ENCODE peak calls at places on chromosome 1, in ten cellular contexts. V is pancreas, I is HCT116, U is colonic mucosa, K is fibroblast of pulmonary artery, C is trophoblast cell, H is psoas muscle, D is small intestine, X is IMR-90, T is left ventricle myocardium inferior. J is an unnamed sample.

GRCh38 chr1:89261926-89262540 is 10.6 kb downstream of the GBP5 start:
- DNase-seq in V (no peak), I (peak), U (no peak), K (peak), C (no peak), H (peak), D (no peak), X (no peak), T (peak), J (no peak)

GRCh38 chr1:17109897-17110554 is 9.2 kb downstream of the PADI2 start:
- DNase-seq in V (no peak), I (no peak), U (peak), K (no peak), C (no peak), H (no peak), D (peak), X (no peak), T (no peak), J (no peak)

GRCh38 chr1:53438427-53439336 is 20.5 kb upstream of the DMRTB1 start:
- DNase-seq in V (no peak), I (no peak), U (no peak), K (no peak), C (no peak), H (no peak), D (no peak), X (no peak), T (no peak), J (peak)

GRCh38 chr1:39507230-39507928 is 15.9 kb downstream of the BMP8A start:
- DNase-seq in V (no peak), I (no peak), U (no peak), K (no peak), C (no peak), H (no peak), D (no peak), X (no peak), T (no peak), J (no peak)

GRCh38 chr1:7784492-7785071 is 491 bp downstream of the PER3 start:
- DNase-seq in V (peak), I (no peak), U (no peak), K (no peak), C (no peak), H (peak), D (peak), X (no peak), T (peak), J (peak)

GRCh38 chr1:30110826-30111225 is 612.6 kb downstream of the MATN1 start:
- DNase-seq in V (no peak), I (no peak), U (no peak), K (no peak), C (no peak), H (no peak), D (no peak), X (no peak), T (no peak), J (no peak)

GRCh38 chr1:179583869-179584268 is 7.8 kb upstream of the TDRD5 start:
- DNase-seq in V (no peak), I (no peak), U (no peak), K (no peak), C (no peak), H (no peak), D (no peak), X (no peak), T (no peak), J (no peak)

GRCh38 chr1:3037281-3038040 is 16.2 kb downstream of the ACTRT2 start:
- DNase-seq in V (no peak), I (no peak), U (no peak), K (no peak), C (no peak), H (peak), D (no peak), X (no peak), T (no peak), J (no peak)

DNA sequence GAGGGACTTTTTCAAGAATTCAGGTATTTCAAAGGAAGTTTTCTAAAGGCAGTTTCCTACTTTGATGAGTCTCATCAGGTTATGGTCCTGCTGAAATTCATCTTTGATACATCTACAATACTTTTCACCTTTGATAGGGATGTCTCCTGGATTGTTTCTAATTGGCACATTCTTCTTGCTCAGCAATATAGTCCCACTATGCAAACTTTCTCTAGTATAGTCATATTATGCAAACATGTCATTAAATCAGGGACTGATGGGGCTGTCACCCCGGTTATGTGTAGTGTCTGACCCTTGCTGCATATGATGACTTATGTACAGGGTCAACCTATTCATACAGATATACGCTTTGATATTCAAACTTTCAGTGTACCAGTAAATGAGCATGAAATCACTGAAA is 379 bp upstream of the FCRL1 start:
- DNase-seq in V (no peak), I (no peak), U (no peak), K (no peak), C (no peak), H (no peak), D (no peak), X (no peak), T (no peak), J (no peak)
- H3K4me3 ChIP-seq in V (no peak), I (no peak), U (no peak), K (no peak), C (no peak), H (no peak), D (no peak), X (no peak), T (no peak), J (no peak)

GRCh38 chr1:111471538-111471937 is 2.2 kb upstream of the C1orf162 start:
- DNase-seq in V (no peak), I (no peak), U (no peak), K (no peak), C (no peak), H (no peak), D (no peak), X (no peak), T (no peak), J (no peak)
- H3K4me3 ChIP-seq in V (no peak), I (no peak), U (no peak), K (no peak), C (no peak), H (no peak), D (no peak), X (no peak), T (no peak), J (no peak)

GRCh38 chr1:10283318-10283984 is 73.1 kb downstream of the KIF1B start:
- DNase-seq in V (no peak), I (no peak), U (no peak), K (no peak), C (peak), H (no peak), D (no peak), X (no peak), T (no peak), J (no peak)
- H3K4me3 ChIP-seq in V (no peak), I (no peak), U (no peak), K (no peak), C (no peak), H (no peak), D (no peak), X (no peak), T (no peak), J (no peak)

GRCh38 chr1:185426761-185427698 is 110.0 kb upstream of the IVNS1ABP start:
- DNase-seq in V (no peak), I (no peak), U (no peak), K (peak), C (no peak), H (no peak), D (no peak), X (no peak), T (peak), J (no peak)
- H3K4me3 ChIP-seq in V (no peak), I (no peak), U (no peak), K (no peak), C (no peak), H (no peak), D (no peak), X (no peak), T (no peak), J (no peak)